ENCODE peak calls at places on chromosomes 3 and 15, in six cellular contexts. C is fibroblast of pulmonary artery, F is HCT116, A is foreskin fibroblast, W is BJ, I is hepatocyte. G is an unnamed sample.

GRCh38 chr3:71549948-71550347 is 33.6 kb downstream of the FOXP1 start:
- DNase-seq in I (no peak), W (no peak), F (no peak), A (no peak), C (no peak), G (no peak)

GRCh38 chr3:104546301-104546700 is 820.4 kb upstream of the ALCAM start:
- DNase-seq in A (no peak), C (no peak), W (no peak), I (no peak), F (no peak), G (peak; percentile 14)

GRCh38 chr15:57373882-57374276 is 2.4 kb upstream of the CGNL1 start:
- DNase-seq in C (no peak), F (no peak), A (no peak), I (no peak), W (no peak), G (no peak)

GRCh38 chr15:88663216-88663615 is 24.4 kb downstream of the ISG20 start:
- DNase-seq in A (no peak), C (no peak), I (no peak), W (no peak), F (no peak), G (no peak)

GRCh38 chr15:71201471-71201870 is 86.2 kb downstream of the THSD4 start:
- DNase-seq in A (no peak), C (no peak), W (no peak), I (peak; percentile 70), F (no peak), G (no peak)

GRCh38 chr3:60190073-60190472 is 1061.2 kb downstream of the FHIT start:
- DNase-seq in W (no peak), C (no peak), F (no peak), I (no peak), A (no peak), G (no peak)

GRCh38 chr3:125381743-125382142 is 6.6 kb upstream of the ZNF148 start:
- DNase-seq in I (peak; percentile 18), A (no peak), C (no peak), W (no peak), F (no peak), G (no peak)

GRCh38 chr3:141876891-141877561 is 583 bp downstream of the ATP1B3 start:
- DNase-seq in W (no peak), C (no peak), A (peak; percentile 16), F (no peak), I (peak; percentile 64), G (no peak)

GRCh38 chr3:120093923-120094775 is at the start of gene GSK3B:
- DNase-seq in I (peak; percentile 99), W (no peak), A (no peak), F (peak; percentile 99), C (peak; percentile 100), G (no peak)

GRCh38 chr15:47514251-47514652 is 203.1 kb upstream of the SEMA6D start:
- DNase-seq in I (no peak), C (peak; percentile 69), F (no peak), A (peak; percentile 48), W (no peak), G (peak; percentile 43)

GRCh38 chr15:87561641-87562040 is 694.9 kb downstream of the NTRK3 start:
- DNase-seq in I (no peak), W (no peak), F (no peak), A (no peak), C (no peak), G (no peak)

GRCh38 chr3:150409527-150410310 is 1.6 kb downstream of the TSC22D2 start:
- DNase-seq in I (peak; percentile 86), W (no peak), F (no peak), C (peak; percentile 75), A (peak; percentile 65), G (no peak)

GRCh38 chr3:82342521-82342920 is 581.1 kb upstream of the GBE1 start:
- DNase-seq in A (no peak), C (no peak), W (no peak), F (no peak), I (no peak), G (no peak)

GRCh38 chr15:74548236-74548635 is 7.2 kb downstream of the ARID3B start:
- DNase-seq in I (no peak), A (no peak), W (no peak), F (no peak), C (no peak), G (peak; percentile 34)

GRCh38 chr3:53813229-53813628 is 33.0 kb downstream of the CHDH start:
- DNase-seq in A (no peak), I (no peak), W (no peak), C (no peak), F (no peak), G (no peak)

GRCh38 chr3:170506556-170506955 is 79.3 kb downstream of the SLC7A14 start:
- DNase-seq in C (peak; percentile 58), F (no peak), W (no peak), I (peak; percentile 46), A (no peak), G (no peak)

GRCh38 chr3:127613406-127613805 is 15.2 kb downstream of the MCM2 start:
- DNase-seq in F (no peak), C (no peak), I (no peak), W (no peak), A (no peak), G (no peak)

GRCh38 chr3:197680955-197681521 is 55.7 kb downstream of the RUBCN start:
- DNase-seq in C (no peak), W (no peak), F (no peak), A (no peak), I (no peak), G (no peak)

GRCh38 chr3:156674911-156675743 is 737 bp downstream of the TIPARP start:
- DNase-seq in W (no peak), C (peak; percentile 66), A (no peak), I (peak; percentile 80), F (no peak), G (no peak)

GRCh38 chr15:58252586-58253323 is 114.6 kb downstream of the AQP9 start:
- DNase-seq in W (no peak), I (no peak), F (no peak), C (no peak), A (no peak), G (no peak)

GRCh38 chr3:140499114-140499757 is 178.6 kb upstream of the TRIM42 start:
- DNase-seq in F (no peak), A (no peak), I (peak; percentile 45), C (peak; percentile 7), W (no peak), G (no peak)

GRCh38 chr3:43286115-43286885 is at the start of gene SNRK:
- DNase-seq in W (no peak), I (peak; percentile 94), C (peak; percentile 77), F (peak; percentile 44), A (peak; percentile 65), G (no peak)

GRCh38 chr15:57510647-57511046 is 81.1 kb upstream of the MYZAP start:
- DNase-seq in C (peak; percentile 96), W (no peak), A (peak; percentile 70), F (no peak), I (peak; percentile 37), G (no peak)

GRCh38 chr3:127867412-127867811 is 45.1 kb upstream of the MGLL start:
- DNase-seq in A (no peak), F (no peak), C (no peak), I (no peak), W (no peak), G (no peak)

GRCh38 chr3:4838621-4839022 is 140.6 kb upstream of the BHLHE40 start:
- DNase-seq in W (no peak), A (no peak), C (no peak), I (no peak), F (no peak), G (no peak)

GRCh38 chr3:39180183-39180545 is 12.2 kb downstream of the XIRP1 start:
- DNase-seq in F (no peak), C (no peak), I (no peak), A (no peak), W (no peak), G (no peak)

GRCh38 chr3:39183231-39184080 is 8.9 kb downstream of the XIRP1 start:
- DNase-seq in W (no peak), A (no peak), C (no peak), F (no peak), I (no peak), G (no peak)

GRCh38 chr3:39181408-39182335 is 10.7 kb downstream of the XIRP1 start:
- DNase-seq in I (no peak), A (no peak), W (no peak), F (no peak), C (no peak), G (no peak)

GRCh38 chr3:39178553-39178952 is 13.8 kb downstream of the XIRP1 start:
- DNase-seq in F (no peak), I (no peak), W (no peak), C (peak; percentile 63), A (no peak), G (no peak)

GRCh38 chr3:39180546-39181346 is 11.6 kb downstream of the XIRP1 start:
- DNase-seq in C (peak; percentile 85), F (peak; percentile 77), A (peak; percentile 81), W (peak; percentile 30), I (peak; percentile 98), G (no peak)
- TF ChIP-seq CTCF in C (peak; percentile 27), F (no peak), A (peak; percentile 5), W (peak; percentile 44), I (peak; percentile 24), G (peak; percentile 39)

GRCh38 chr3:44722103-44722401 is 7.4 kb upstream of the ZNF501 start:
- DNase-seq in C (no peak), I (no peak), A (no peak), F (no peak), W (no peak), G (no peak)
- H3K4me3 ChIP-seq in C (no peak overlapping the region), I (no peak overlapping the region), A (no peak overlapping the region), F (no peak overlapping the region), W (no peak overlapping the region), G (no peak overlapping the region)

DNA sequence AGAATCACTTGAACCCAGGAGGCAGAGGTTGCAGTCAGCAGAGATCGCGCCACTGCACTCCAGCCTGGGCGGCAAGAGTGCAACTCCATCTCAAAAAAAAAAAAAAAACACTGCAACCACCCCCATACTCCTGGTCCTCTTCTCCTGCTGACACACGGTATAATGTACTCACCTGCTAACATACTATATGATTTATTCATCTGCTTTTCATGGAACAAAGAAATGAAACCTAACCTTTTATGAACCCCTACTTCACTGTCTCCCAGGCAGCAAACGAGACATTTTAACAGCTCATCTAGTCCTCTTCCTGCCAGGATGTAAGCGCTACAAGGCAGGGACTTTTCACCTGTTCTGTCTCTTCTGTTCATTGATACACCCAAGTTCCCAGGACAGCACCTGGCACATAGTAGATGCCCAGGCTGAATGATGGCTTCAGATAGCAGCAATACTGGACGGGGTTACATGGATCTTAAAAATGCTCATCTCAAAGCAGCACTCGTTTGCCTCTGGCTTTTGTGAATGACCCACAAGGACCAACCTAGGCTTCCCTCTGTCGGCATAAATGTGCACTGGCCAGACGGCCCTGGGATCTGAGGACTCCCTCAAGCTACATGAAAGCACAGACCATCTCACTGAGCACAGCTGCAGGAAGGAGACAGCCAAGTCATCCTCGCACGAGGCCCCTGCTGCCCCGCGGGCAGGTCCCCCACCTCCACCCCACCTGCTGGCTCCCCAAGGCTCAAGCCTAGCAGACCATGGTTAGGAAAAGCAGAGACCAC is 20.3 kb downstream of the XXYLT1 start:
- DNase-seq in C (peak; percentile 49), I (no peak), A (no peak), F (no peak), W (no peak), G (no peak)
- TF ChIP-seq CTCF in C (peak; percentile 34), I (no peak), A (peak; percentile 47), F (no peak), W (peak; percentile 49), G (peak; percentile 32)

GRCh38 chr3:73086071-73086494 is 24.6 kb downstream of the EBLN2 start:
- DNase-seq in C (peak; percentile 62), A (peak; percentile 33), I (peak; percentile 60), F (peak; percentile 38), W (no peak), G (no peak)
- H3K4me3 ChIP-seq in C (no peak overlapping the region), A (no peak overlapping the region), I (no peak overlapping the region), F (no peak overlapping the region), W (no peak overlapping the region), G (no peak overlapping the region)